ENCODE peak calls at places on chromosomes 7 and 10, in seven cellular contexts. B, M, U, L, D, W and O are unnamed samples.

GRCh38 chr10:61981460-61981859 is 80.0 kb downstream of the ARID5B start:
- DNase-seq in U (peak; percentile 29), L (no peak), W (no peak), M (no peak), B (no peak), D (no peak), O (no peak)

GRCh38 chr10:63103971-63104409 is 29.1 kb upstream of the NRBF2 start:
- DNase-seq in B (peak; percentile 61), L (peak; percentile 75), D (no peak), U (peak; percentile 75), W (no peak), M (no peak), O (no peak)

GRCh38 chr10:71622656-71623055 is 96.9 kb downstream of the C10orf105 start:
- DNase-seq in L (no peak), U (no peak), B (no peak), W (no peak), M (no peak), D (no peak), O (no peak)

GRCh38 chr7:15602236-15602635 is 40.4 kb upstream of the AGMO start:
- DNase-seq in M (no peak), L (no peak), B (no peak), D (no peak), W (no peak), U (no peak), O (peak; percentile 48)

GRCh38 chr7:1450431-1450830 is 8.8 kb downstream of the MICALL2 start:
- DNase-seq in L (no peak), M (no peak), W (no peak), B (no peak), U (no peak), D (no peak), O (no peak)

GRCh38 chr7:38276096-38276857 is 2.8 kb upstream of the TARP start:
- DNase-seq in M (no peak), L (no peak), U (no peak), B (no peak), D (no peak), W (no peak), O (no peak)

GRCh38 chr10:24974978-24975377 is 22.6 kb upstream of the PRTFDC1 start:
- DNase-seq in D (no peak), B (peak; percentile 81), U (no peak), M (peak; percentile 32), W (no peak), L (peak; percentile 13), O (no peak)

GRCh38 chr10:44650576-44651394 is 260.4 kb upstream of the TMEM72 start:
- DNase-seq in U (no peak), W (no peak), B (peak; percentile 17), D (no peak), M (no peak), L (no peak), O (no peak)

GRCh38 chr10:6213257-6213905 is 10.6 kb downstream of the PFKFB3 start:
- DNase-seq in U (no peak), B (no peak), W (no peak), M (no peak), L (no peak), D (no peak), O (no peak)

GRCh38 chr7:2405601-2406345 is 2.4 kb downstream of the CHST12 start:
- DNase-seq in M (no peak), W (no peak), D (peak; percentile 75), U (peak; percentile 70), B (no peak), L (no peak), O (no peak)

GRCh38 chr10:79400567-79401004 is 44.8 kb downstream of the ZCCHC24 start:
- DNase-seq in D (peak; percentile 43), W (peak; percentile 8), L (peak; percentile 64), B (no peak), U (peak; percentile 89), M (peak; percentile 37), O (no peak)

GRCh38 chr10:47241256-47241655 is 58.7 kb upstream of the GDF10 start:
- DNase-seq in D (no peak), B (no peak), W (no peak), L (no peak), U (no peak), M (no peak), O (no peak)

GRCh38 chr10:78672898-78673297 is 395.9 kb upstream of the ZMIZ1 start:
- DNase-seq in U (no peak), L (no peak), D (no peak), B (peak; percentile 69), W (no peak), M (no peak), O (no peak)

GRCh38 chr7:135181929-135182678 is 11.6 kb upstream of the CYREN start:
- DNase-seq in W (no peak), U (no peak), B (no peak), D (no peak), M (no peak), L (no peak), O (no peak)
- H3K9me3 ChIP-seq in W (peaks cover 18% of the 10 kb centered on the region), U (peaks cover 20% of the 10 kb centered on the region), B (peaks cover 27% of the 10 kb centered on the region), D (peaks cover 24% of the 10 kb centered on the region), M (peaks cover 30% of the 10 kb centered on the region), L (peaks cover 8% of the 10 kb centered on the region), O (peaks cover 15% of the 10 kb centered on the region)

GRCh38 chr7:92749832-92750231 is 86.5 kb downstream of the CDK6 start:
- DNase-seq in D (no peak), B (no peak), W (no peak), U (no peak), L (no peak), M (peak; percentile 15), O (no peak)
- TF ChIP-seq CTCF in D (no peak), B (no peak), W (no peak), U (no peak), L (no peak), M (no peak), O (no peak)

GRCh38 chr7:112752576-112752975 is 37.6 kb downstream of the TMEM168 start:
- DNase-seq in W (no peak), M (no peak), D (no peak), U (no peak), L (no peak), B (no peak), O (no peak)

GRCh38 chr7:112749775-112750174 is 40.4 kb downstream of the TMEM168 start:
- DNase-seq in M (no peak), B (no peak), W (no peak), D (no peak), U (peak; percentile 16), L (peak; percentile 2), O (no peak)

GRCh38 chr7:112748381-112748780 is 41.8 kb downstream of the TMEM168 start:
- DNase-seq in U (no peak), L (no peak), W (no peak), B (no peak), M (no peak), D (no peak), O (no peak)

GRCh38 chr7:112757337-112757736 is 32.9 kb downstream of the TMEM168 start:
- DNase-seq in L (no peak), U (no peak), D (no peak), M (no peak), B (no peak), W (no peak), O (no peak)

GRCh38 chr7:112753298-112753697 is 36.9 kb downstream of the TMEM168 start:
- DNase-seq in M (no peak), L (no peak), D (no peak), U (no peak), B (no peak), W (no peak), O (no peak)
- TF ChIP-seq EZH2 in M (no peak), L (no peak), D (no peak), U (no peak), B (no peak), W (no peak), O (no peak)

GRCh38 chr10:132783865-132784581 is 1.9 kb downstream of the NKX6-2 start:
- DNase-seq in D (no peak), W (no peak), U (no peak), M (no peak), B (no peak), L (peak; percentile 42), O (no peak)
- H3K9me3 ChIP-seq in D (peaks cover 22% of the 10 kb centered on the region), W (no peaks in the 10 kb centered on the region), U (no peaks in the 10 kb centered on the region), M (no peaks in the 10 kb centered on the region), B (no peaks in the 10 kb centered on the region), L (no peaks in the 10 kb centered on the region), O (no peaks in the 10 kb centered on the region)

DNA sequence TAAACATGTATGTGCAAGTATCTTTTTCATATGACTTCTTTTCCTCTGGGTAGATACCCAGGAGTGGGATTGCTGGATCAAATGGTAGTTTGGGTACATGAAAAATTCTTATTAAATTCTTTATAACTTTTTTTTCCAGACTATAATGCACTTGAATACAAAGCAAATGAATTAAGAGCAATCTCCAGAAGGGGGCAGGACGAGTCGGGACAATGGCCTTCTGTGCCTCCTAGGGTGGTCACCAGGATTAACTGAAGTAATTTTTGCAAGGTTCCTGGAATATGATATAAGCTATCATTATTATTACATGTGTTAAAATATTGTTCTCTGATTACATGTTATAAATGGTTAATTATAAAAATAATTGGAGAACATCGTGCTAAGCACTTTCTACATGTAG is 127.2 kb downstream of the PPP1R17 start:
- DNase-seq in D (no peak), B (no peak), W (no peak), U (peak; percentile 6), M (peak; percentile 13), L (peak; percentile 10), O (peak; percentile 54)
- TF ChIP-seq CTCF in D (no peak), B (peak; percentile 8), W (no peak), U (no peak), M (peak; percentile 41), L (peak; percentile 56), O (peak; percentile 20)

DNA sequence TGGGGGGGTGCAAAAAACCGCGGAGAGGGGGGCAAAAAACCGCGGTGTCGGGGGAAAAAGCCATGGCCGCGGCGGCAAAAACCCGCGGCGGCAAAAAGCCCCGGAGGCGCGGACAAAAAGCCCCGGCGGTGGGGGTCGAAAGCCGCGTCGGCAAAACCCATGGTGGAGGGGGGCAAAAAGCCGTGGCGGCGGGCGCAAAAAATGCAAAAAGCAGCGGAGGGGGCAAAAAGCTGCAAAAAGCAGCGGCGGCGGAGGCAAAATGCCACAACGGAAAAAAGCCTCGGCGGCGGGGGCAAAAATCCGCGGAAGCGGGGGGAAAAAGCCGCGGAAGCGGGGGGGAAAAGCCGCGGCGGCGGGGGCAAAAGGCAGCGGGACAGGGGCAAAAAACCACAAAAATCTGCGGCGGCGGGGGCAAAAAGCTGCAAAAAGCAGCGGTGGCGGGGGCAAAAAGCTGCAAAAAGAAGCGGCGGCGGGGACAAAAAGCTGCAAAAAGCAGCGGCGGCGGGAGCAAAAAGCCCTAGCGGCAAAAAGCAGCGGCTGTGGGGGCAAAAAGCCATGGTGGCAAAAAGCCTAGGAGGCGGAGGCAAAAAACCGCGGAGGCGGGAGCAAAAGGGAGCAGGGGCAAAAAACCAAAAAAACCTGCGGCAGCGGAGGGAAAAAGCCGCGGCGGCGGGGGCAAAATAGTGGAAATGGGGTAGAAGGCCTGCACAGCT is 418.9 kb downstream of the ZNF716 start:
- DNase-seq in D (no peak), W (no peak), L (no peak), U (no peak), M (no peak), B (no peak), O (no peak)
- TF ChIP-seq EZH2 in D (no peak), W (no peak), L (no peak), U (no peak), M (no peak), B (no peak), O (peak; percentile 53)

DNA sequence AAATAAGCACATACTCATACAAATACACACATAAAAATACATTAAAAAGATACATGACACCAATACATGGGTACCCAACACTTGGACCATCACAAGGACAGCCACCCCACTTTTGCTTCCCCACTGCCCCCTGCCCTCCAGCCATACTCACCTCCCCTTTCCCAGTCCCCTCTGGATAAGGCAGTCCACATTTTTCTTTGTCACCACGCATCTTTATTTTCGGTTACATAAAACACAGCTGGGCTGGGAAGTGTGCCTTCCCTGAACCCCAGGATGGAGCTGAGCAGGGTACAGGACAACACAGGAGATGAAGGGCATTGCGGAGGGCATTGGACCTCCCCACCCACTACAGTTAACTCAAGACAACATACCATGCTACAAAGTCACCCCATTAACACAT is 1.1 kb upstream of the HOXA3 start:
- DNase-seq in U (no peak), W (no peak), B (no peak), D (no peak), L (no peak), M (no peak), O (no peak)
- H3K9me3 ChIP-seq in U (no peaks in the 10 kb centered on the region), W (no peaks in the 10 kb centered on the region), B (peaks cover 19% of the 10 kb centered on the region), D (no peaks in the 10 kb centered on the region), L (no peaks in the 10 kb centered on the region), M (no peaks in the 10 kb centered on the region), O (no peaks in the 10 kb centered on the region)